ENCODE peak calls at places on chromosomes 1 and 21, in four cellular contexts. One of them, this sample, is unnamed.

GRCh38 chr1:235640580-235640979 is 9.0 kb downstream of the GNG4 start:
- DNase-seq in heart right ventricle: no peak
- DNase-seq in thoracic aorta: no peak
- DNase-seq in fibroblast of mammary gland: no peak
- DNase-seq in this sample: no peak

GRCh38 chr1:242139437-242139836 is 140.5 kb upstream of the MAP1LC3C start:
- DNase-seq in heart right ventricle: no peak
- DNase-seq in thoracic aorta: no peak
- DNase-seq in fibroblast of mammary gland: no peak
- DNase-seq in this sample: no peak

GRCh38 chr1:154808261-154808908 is 61.7 kb downstream of the KCNN3 start:
- DNase-seq in heart right ventricle: peak; percentile 27
- DNase-seq in thoracic aorta: no peak
- DNase-seq in fibroblast of mammary gland: no peak
- DNase-seq in this sample: no peak

GRCh38 chr1:237868814-237869600 is 21.7 kb downstream of the ZP4 start:
- DNase-seq in heart right ventricle: no peak
- DNase-seq in thoracic aorta: no peak
- DNase-seq in fibroblast of mammary gland: no peak
- DNase-seq in this sample: no peak

GRCh38 chr1:54547601-54548388 is at the start of gene ACOT11:
- DNase-seq in heart right ventricle: peak; percentile 85
- DNase-seq in thoracic aorta: peak; percentile 63
- DNase-seq in fibroblast of mammary gland: peak; percentile 56
- DNase-seq in this sample: no peak

GRCh38 chr1:30779294-30780071 is 21.9 kb upstream of the LAPTM5 start:
- DNase-seq in heart right ventricle: peak; percentile 86
- DNase-seq in thoracic aorta: peak; percentile 64
- DNase-seq in fibroblast of mammary gland: peak; percentile 62
- DNase-seq in this sample: no peak

GRCh38 chr21:43740497-43741156 is 21.7 kb downstream of the PDXK start:
- DNase-seq in heart right ventricle: no peak
- DNase-seq in thoracic aorta: no peak
- DNase-seq in fibroblast of mammary gland: peak; percentile 45
- DNase-seq in this sample: no peak

GRCh38 chr21:33945652-33946270 is 30.2 kb upstream of the ATP5PO start:
- DNase-seq in heart right ventricle: no peak
- DNase-seq in thoracic aorta: no peak
- DNase-seq in fibroblast of mammary gland: no peak
- DNase-seq in this sample: no peak

GRCh38 chr1:221611930-221612777 is 129.7 kb downstream of the DUSP10 start:
- DNase-seq in heart right ventricle: peak; percentile 43
- DNase-seq in thoracic aorta: no peak
- DNase-seq in fibroblast of mammary gland: peak; percentile 92
- DNase-seq in this sample: peak; percentile 61

GRCh38 chr1:150995896-150996295 is 10.8 kb downstream of the MINDY1 start:
- DNase-seq in heart right ventricle: no peak
- DNase-seq in thoracic aorta: no peak
- DNase-seq in fibroblast of mammary gland: peak; percentile 44
- DNase-seq in this sample: no peak

GRCh38 chr1:151425103-151425502 is 25.7 kb downstream of the PSMB4 start:
- DNase-seq in heart right ventricle: no peak
- DNase-seq in thoracic aorta: no peak
- DNase-seq in fibroblast of mammary gland: no peak
- DNase-seq in this sample: no peak

GRCh38 chr1:192418886-192419285 is 102.1 kb downstream of the RGS21 start:
- DNase-seq in heart right ventricle: no peak
- DNase-seq in thoracic aorta: no peak
- DNase-seq in fibroblast of mammary gland: no peak
- DNase-seq in this sample: no peak

GRCh38 chr1:198496216-198497143 is 44.0 kb downstream of the ATP6V1G3 start:
- DNase-seq in heart right ventricle: no peak
- DNase-seq in thoracic aorta: no peak
- DNase-seq in fibroblast of mammary gland: peak; percentile 73
- DNase-seq in this sample: peak; percentile 40

GRCh38 chr1:78283691-78284090 is 207.1 kb upstream of the PTGFR start:
- DNase-seq in heart right ventricle: no peak
- DNase-seq in thoracic aorta: no peak
- DNase-seq in fibroblast of mammary gland: no peak
- DNase-seq in this sample: no peak

GRCh38 chr1:228105269-228105995 is 2.3 kb upstream of the C1orf35 start:
- DNase-seq in heart right ventricle: peak; percentile 13
- DNase-seq in thoracic aorta: no peak
- DNase-seq in fibroblast of mammary gland: no peak
- DNase-seq in this sample: no peak

GRCh38 chr1:26824735-26825134 is 1.8 kb upstream of the ZDHHC18 start:
- DNase-seq in heart right ventricle: no peak
- DNase-seq in thoracic aorta: no peak
- DNase-seq in fibroblast of mammary gland: no peak
- DNase-seq in this sample: no peak

DNA sequence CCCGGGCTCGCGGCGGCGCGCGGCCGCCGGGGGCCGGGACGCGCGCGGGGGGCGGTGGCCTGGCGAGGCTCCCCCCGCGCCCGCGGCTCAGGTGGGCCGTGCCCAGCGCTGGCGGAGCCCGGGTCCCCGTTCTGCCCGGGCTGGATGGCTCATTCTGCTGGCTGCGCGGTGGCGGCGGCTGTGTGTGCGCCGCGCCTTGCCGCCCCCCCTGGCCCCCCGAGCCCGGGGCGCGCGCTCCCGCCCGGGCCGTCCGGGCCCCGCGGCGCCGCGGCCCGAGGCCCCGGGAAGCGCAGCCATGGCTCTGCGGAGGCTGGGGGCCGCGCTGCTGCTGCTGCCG is at the start of gene EPHB2:
- DNase-seq in heart right ventricle: peak; percentile 57
- DNase-seq in thoracic aorta: no peak
- DNase-seq in fibroblast of mammary gland: peak; percentile 19
- DNase-seq in this sample: no peak
- H3K4me3 ChIP-seq in heart right ventricle: peak within 1 kb of the TSS; percentile 58
- H3K4me3 ChIP-seq in thoracic aorta: peak within 1 kb of the TSS; percentile 72
- H3K4me3 ChIP-seq in fibroblast of mammary gland: peak within 1 kb of the TSS; percentile 40
- H3K4me3 ChIP-seq in this sample: peak within 1 kb of the TSS; percentile 51

DNA sequence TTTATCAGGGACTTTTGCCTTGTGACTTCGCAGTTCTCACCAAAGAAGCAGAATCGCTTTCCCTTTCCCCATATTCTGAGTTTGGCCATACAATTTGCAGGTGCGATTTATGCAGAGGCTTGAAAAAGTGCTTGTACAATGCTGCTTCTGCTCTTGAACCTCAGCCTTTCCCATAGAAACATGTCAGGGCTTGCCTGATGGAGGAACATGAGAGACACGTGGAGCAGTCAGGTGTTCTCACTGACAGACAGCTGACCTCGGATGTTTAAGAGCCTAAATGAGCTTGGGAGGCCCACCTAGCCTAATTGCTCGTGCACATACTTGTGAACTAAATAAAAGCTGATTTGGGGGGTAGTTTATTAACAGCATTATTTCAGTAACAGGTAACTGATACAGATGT is 290.0 kb downstream of the S1PR1 start:
- DNase-seq in heart right ventricle: no peak
- DNase-seq in thoracic aorta: no peak
- DNase-seq in fibroblast of mammary gland: no peak
- DNase-seq in this sample: no peak
- TF ChIP-seq CTCF in heart right ventricle: no peak
- TF ChIP-seq CTCF in thoracic aorta: no peak
- TF ChIP-seq CTCF in fibroblast of mammary gland: no peak
- TF ChIP-seq CTCF in this sample: no peak

DNA sequence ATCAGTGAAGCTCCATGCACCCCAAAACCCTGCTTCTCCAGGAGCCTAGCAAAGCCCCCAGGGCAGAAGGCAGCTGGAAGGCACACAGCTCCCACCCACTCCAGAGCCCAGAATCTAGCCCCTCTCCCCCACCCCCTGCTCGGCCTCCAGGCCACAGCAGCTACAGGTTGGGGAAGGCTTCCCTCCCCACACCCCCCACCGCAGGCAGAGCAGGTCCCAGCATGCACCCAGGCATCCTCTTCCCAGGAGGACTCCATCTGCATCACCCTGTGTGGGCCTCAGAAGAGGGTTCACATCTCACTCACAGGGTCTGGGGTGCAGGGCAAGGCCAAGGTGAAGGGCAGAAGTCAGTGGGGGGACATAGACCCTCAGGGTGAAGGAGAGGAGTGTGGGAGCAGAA is 719 bp downstream of the S100A14 start:
- DNase-seq in heart right ventricle: no peak
- DNase-seq in thoracic aorta: no peak
- DNase-seq in fibroblast of mammary gland: no peak
- DNase-seq in this sample: no peak
- H3K4me3 ChIP-seq in heart right ventricle: no peak overlapping the region
- H3K4me3 ChIP-seq in thoracic aorta: no peak overlapping the region
- H3K4me3 ChIP-seq in fibroblast of mammary gland: no peak overlapping the region
- H3K4me3 ChIP-seq in this sample: no peak overlapping the region

DNA sequence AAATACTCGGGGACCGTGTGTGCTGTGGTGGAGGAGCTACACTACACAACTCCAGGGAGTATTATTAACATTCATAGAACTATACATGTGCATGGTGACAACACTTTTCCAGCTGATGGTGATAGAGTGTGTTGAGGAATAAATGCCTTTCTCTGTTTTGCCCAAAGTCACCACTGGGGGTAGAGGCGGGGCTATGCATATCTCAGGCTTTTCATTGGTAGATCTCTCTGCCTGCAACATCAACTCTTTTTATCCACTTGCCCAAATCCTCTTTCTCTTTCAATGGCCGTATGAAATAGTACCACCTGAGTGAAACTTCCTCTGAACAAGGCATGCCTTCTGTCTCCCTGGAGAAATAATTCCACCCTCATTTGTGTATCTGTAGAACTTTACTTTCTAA is 107.0 kb upstream of the C8B start:
- DNase-seq in heart right ventricle: no peak
- DNase-seq in thoracic aorta: no peak
- DNase-seq in fibroblast of mammary gland: peak; percentile 1
- DNase-seq in this sample: no peak
- TF ChIP-seq CTCF in heart right ventricle: no peak
- TF ChIP-seq CTCF in thoracic aorta: no peak
- TF ChIP-seq CTCF in fibroblast of mammary gland: peak; percentile 22
- TF ChIP-seq CTCF in this sample: peak; percentile 8

DNA sequence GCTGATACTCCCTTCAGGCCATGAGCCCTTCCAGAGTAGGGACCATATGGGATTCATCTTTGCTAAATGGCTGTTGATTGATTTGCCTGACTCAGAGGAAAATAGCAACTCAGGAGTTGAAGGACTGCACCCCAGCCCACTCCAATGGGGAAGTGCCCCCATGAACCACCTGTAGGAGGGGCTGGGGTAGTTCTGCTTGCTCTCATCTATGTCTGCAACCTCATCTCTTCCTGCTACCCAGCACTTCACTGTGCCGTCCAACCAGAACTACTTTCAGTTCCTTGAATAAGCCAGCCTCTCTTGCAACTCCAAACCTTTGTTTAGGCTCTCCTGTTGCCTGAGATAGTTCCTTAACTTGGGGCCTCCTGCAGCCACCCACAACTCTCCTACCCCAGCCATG is 26.6 kb downstream of the BEND5 start:
- DNase-seq in heart right ventricle: no peak
- DNase-seq in thoracic aorta: no peak
- DNase-seq in fibroblast of mammary gland: no peak
- DNase-seq in this sample: no peak
- H3K4me3 ChIP-seq in heart right ventricle: no peak overlapping the region
- H3K4me3 ChIP-seq in thoracic aorta: no peak overlapping the region
- H3K4me3 ChIP-seq in fibroblast of mammary gland: no peak overlapping the region
- H3K4me3 ChIP-seq in this sample: no peak overlapping the region

GRCh38 chr21:41956926-41957729 is 3.3 kb upstream of the C2CD2 start:
- DNase-seq in heart right ventricle: no peak
- DNase-seq in thoracic aorta: no peak
- DNase-seq in fibroblast of mammary gland: peak; percentile 95
- DNase-seq in this sample: peak; percentile 50
- TF ChIP-seq CTCF in heart right ventricle: no peak
- TF ChIP-seq CTCF in thoracic aorta: no peak
- TF ChIP-seq CTCF in fibroblast of mammary gland: peak; percentile 0
- TF ChIP-seq CTCF in this sample: peak; percentile 1

GRCh38 chr1:45522324-45523104 is 830 bp upstream of the PRDX1 start:
- DNase-seq in heart right ventricle: no peak
- DNase-seq in thoracic aorta: no peak
- DNase-seq in fibroblast of mammary gland: peak; percentile 74
- DNase-seq in this sample: no peak
- H3K4me3 ChIP-seq in heart right ventricle: peak overlapping the region; percentile 88
- H3K4me3 ChIP-seq in thoracic aorta: peak overlapping the region; percentile 95
- H3K4me3 ChIP-seq in fibroblast of mammary gland: peak overlapping the region; percentile 97
- H3K4me3 ChIP-seq in this sample: peak overlapping the region; percentile 93

GRCh38 chr21:36127977-36128376 is 6.9 kb upstream of the CBR3 start:
- DNase-seq in heart right ventricle: no peak
- DNase-seq in thoracic aorta: no peak
- DNase-seq in fibroblast of mammary gland: no peak
- DNase-seq in this sample: no peak
- TF ChIP-seq CTCF in heart right ventricle: no peak
- TF ChIP-seq CTCF in thoracic aorta: no peak
- TF ChIP-seq CTCF in fibroblast of mammary gland: no peak
- TF ChIP-seq CTCF in this sample: no peak

GRCh38 chr1:1032428-1032827 is 12.5 kb downstream of the AGRN start:
- DNase-seq in heart right ventricle: no peak
- DNase-seq in thoracic aorta: no peak
- DNase-seq in fibroblast of mammary gland: no peak
- DNase-seq in this sample: no peak
- H3K4me3 ChIP-seq in heart right ventricle: peak overlapping the region; percentile 47
- H3K4me3 ChIP-seq in thoracic aorta: peak overlapping the region; percentile 73
- H3K4me3 ChIP-seq in fibroblast of mammary gland: no peak overlapping the region
- H3K4me3 ChIP-seq in this sample: no peak overlapping the region

GRCh38 chr1:247266053-247266452 is 10.2 kb downstream of the VN1R5 start:
- DNase-seq in heart right ventricle: no peak
- DNase-seq in thoracic aorta: no peak
- DNase-seq in fibroblast of mammary gland: peak; percentile 7
- DNase-seq in this sample: no peak

GRCh38 chr1:247269075-247269580 is 13.3 kb downstream of the VN1R5 start:
- DNase-seq in heart right ventricle: no peak
- DNase-seq in thoracic aorta: no peak
- DNase-seq in fibroblast of mammary gland: no peak
- DNase-seq in this sample: no peak

GRCh38 chr1:247270003-247270402 is 14.1 kb downstream of the VN1R5 start:
- DNase-seq in heart right ventricle: no peak
- DNase-seq in thoracic aorta: no peak
- DNase-seq in fibroblast of mammary gland: no peak
- DNase-seq in this sample: no peak

GRCh38 chr1:247273013-247273412 is 17.1 kb downstream of the VN1R5 start:
- DNase-seq in heart right ventricle: no peak
- DNase-seq in thoracic aorta: no peak
- DNase-seq in fibroblast of mammary gland: no peak
- DNase-seq in this sample: no peak

GRCh38 chr1:247268390-247269045 is 12.6 kb downstream of the VN1R5 start:
- DNase-seq in heart right ventricle: no peak
- DNase-seq in thoracic aorta: no peak
- DNase-seq in fibroblast of mammary gland: peak; percentile 16
- DNase-seq in this sample: no peak
- TF ChIP-seq CTCF in heart right ventricle: no peak
- TF ChIP-seq CTCF in thoracic aorta: no peak
- TF ChIP-seq CTCF in fibroblast of mammary gland: no peak
- TF ChIP-seq CTCF in this sample: no peak